ENCODE peak calls at places on chromosomes 16 and 17, in four cellular contexts. S is AG10803; N is prostate gland; Z is CD8-positive, alpha-beta T cell. C is an unnamed sample.

GRCh38 chr16:2761472-2761871 is 9.0 kb downstream of the SRRM2 start:
- DNase-seq in S (no peak), N (no peak), Z (no peak), C (no peak)

GRCh38 chr17:35609831-35610230 is 22.7 kb downstream of the AP2B1 start:
- DNase-seq in S (no peak), N (no peak), Z (no peak), C (no peak)

GRCh38 chr17:36534117-36534880 is at the start of gene MYO19:
- DNase-seq in S (peak), N (peak), Z (no peak), C (no peak)

GRCh38 chr16:80063028-80063767 is 462.7 kb upstream of the MAF start:
- DNase-seq in S (peak), N (peak), Z (no peak), C (no peak)

GRCh38 chr17:57516290-57517215 is 228.5 kb downstream of the CCDC182 start:
- DNase-seq in S (peak), N (no peak), Z (no peak), C (no peak)

GRCh38 chr17:76905836-76906235 is 37.6 kb downstream of the MGAT5B start:
- DNase-seq in S (no peak), N (no peak), Z (no peak), C (no peak)

GRCh38 chr16:83515395-83515794 is 292.4 kb upstream of the HSBP1 start:
- DNase-seq in S (no peak), N (no peak), Z (no peak), C (no peak)

GRCh38 chr16:24537474-24538337 is 1.7 kb upstream of the RBBP6 start:
- DNase-seq in S (no peak), N (no peak), Z (no peak), C (peak)

GRCh38 chr17:79562117-79562805 is 48.6 kb downstream of the RBFOX3 start:
- DNase-seq in S (no peak), N (no peak), Z (no peak), C (no peak)

GRCh38 chr17:77089118-77089477 is 51.7 kb upstream of the SEC14L1 start:
- DNase-seq in S (no peak), N (no peak), Z (no peak), C (no peak)

GRCh38 chr17:19304209-19304608 is 58.3 kb downstream of the B9D1 start:
- DNase-seq in S (peak), N (no peak), Z (no peak), C (no peak)

GRCh38 chr17:17087424-17088103 is 45.3 kb downstream of the MPRIP start:
- DNase-seq in S (no peak), N (no peak), Z (no peak), C (no peak)

GRCh38 chr17:35743911-35744328 is 9.1 kb downstream of the GAS2L2 start:
- DNase-seq in S (peak), N (no peak), Z (no peak), C (peak)

GRCh38 chr16:81488687-81489411 is 44.2 kb downstream of the CMIP start:
- DNase-seq in S (no peak), N (no peak), Z (no peak), C (no peak)

GRCh38 chr16:14511798-14512131 is 118.3 kb downstream of the PARN start:
- DNase-seq in S (no peak), N (no peak), Z (no peak), C (no peak)

GRCh38 chr17:17018612-17019429 is 23.4 kb upstream of the MPRIP start:
- DNase-seq in S (no peak), N (peak), Z (no peak), C (no peak)

GRCh38 chr17:17900615-17901520 is 64.1 kb upstream of the SREBF1 start:
- DNase-seq in S (peak), N (peak), Z (no peak), C (no peak)

DNA sequence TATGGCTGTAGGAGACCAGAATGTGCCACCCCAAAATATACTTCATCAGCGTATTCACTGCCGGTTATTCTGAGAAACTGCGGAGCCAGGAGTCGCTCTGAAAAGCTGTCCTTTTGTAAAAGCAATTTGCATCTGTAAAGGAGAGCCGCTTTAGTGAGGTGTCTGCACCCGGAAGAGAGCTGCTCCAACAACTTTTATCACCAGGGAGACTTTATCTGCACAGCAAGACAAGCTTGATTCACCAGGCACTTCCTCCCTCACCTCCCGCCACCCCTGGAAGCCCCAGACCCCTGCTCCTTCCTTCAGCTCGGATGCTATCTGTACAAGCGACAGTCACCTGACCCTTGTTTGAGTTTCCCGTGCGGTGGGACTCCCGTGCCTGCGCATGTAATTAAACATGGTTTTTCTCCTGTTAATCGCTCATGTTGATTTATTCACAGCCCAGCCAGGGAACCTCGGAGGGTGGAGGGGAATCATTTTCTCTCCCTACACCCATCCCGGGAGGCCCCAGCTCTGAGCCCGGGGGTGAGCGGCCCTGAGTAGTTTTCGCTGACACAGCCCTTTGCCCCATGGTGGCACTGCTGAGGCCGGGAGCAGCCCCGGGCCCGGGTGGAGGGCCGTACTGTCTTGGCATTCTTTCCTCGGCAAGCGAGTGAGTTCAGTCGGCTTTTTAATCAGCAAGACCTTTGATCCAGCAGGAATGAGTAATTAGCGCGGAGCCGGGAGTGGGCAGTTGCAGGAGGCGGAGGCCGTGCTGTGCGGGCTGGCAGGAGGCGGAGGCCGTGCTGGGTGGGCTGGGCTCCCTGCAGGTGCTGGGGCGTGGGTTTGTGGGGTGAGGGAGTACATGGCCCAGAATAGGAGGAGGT is 222.7 kb upstream of the CIBAR2 start:
- DNase-seq in S (no peak), N (peak), Z (peak), C (no peak)
- H3K4me3 ChIP-seq in S (no peak), N (no peak), Z (peak), C (no peak)

GRCh38 chr17:78357687-78358537 is 2.0 kb downstream of the SOCS3 start:
- DNase-seq in S (no peak), N (no peak), Z (no peak), C (no peak)

GRCh38 chr17:78355701-78356100 is 4.2 kb downstream of the SOCS3 start:
- DNase-seq in S (no peak), N (no peak), Z (no peak), C (no peak)

GRCh38 chr17:78356163-78356713 is 3.6 kb downstream of the SOCS3 start:
- DNase-seq in S (peak), N (no peak), Z (peak), C (peak)

GRCh38 chr17:78358538-78359215 is 1.2 kb downstream of the SOCS3 start:
- DNase-seq in S (peak), N (no peak), Z (peak), C (no peak)

DNA sequence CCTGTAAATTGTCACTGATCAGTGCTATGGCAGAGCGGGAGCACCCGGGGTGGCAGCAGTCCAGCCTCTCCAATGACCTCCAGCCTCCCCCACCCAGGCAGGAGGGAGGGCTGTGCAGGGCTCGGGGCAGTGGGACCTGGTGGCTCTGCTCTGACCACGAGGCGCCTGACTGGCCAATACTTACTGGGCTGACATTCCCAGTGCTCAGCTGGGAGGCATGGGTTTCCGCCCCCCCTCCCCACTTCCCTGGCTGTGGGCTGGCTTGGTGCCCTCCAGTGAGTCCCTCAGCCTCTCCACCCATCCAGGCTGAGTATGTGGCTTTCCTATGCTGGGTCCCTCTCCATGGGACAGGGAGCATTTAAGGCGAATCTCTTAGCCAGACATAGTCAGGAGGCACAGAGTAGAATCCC is 2.7 kb downstream of the SOCS3 start:
- DNase-seq in S (peak), N (no peak), Z (no peak), C (no peak)
- H3K4me3 ChIP-seq in S (peak), N (no peak), Z (peak), C (no peak)

DNA sequence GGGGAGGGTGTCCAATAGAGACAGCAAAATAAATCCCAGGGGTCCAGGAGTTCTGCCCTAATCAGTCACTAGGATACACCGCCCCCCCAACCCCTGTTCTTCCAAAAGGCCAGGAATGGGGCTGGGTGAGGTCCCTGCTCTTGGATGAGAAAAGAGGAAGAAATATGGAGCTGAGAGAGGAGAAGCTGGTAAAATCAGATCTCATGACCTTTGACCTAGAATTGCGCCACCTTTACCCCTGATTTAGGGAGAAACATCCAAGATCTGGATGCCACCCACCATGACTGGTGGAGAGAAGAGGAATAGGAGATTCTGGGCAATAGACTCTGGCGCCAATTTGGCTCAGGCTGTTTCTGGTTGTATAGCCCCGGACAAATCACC is 707 bp upstream of the CACNB1 start:
- DNase-seq in S (no peak), N (no peak), Z (no peak), C (no peak)
- H3K4me3 ChIP-seq in S (peak), N (no peak), Z (peak), C (peak)

GRCh38 chr17:40607641-40608040 is 40.0 kb downstream of the SMARCE1 start:
- DNase-seq in S (no peak), N (no peak), Z (peak), C (no peak)
- H3K4me3 ChIP-seq in S (no peak), N (no peak), Z (peak), C (no peak)

GRCh38 chr16:68263559-68264127 is 683 bp upstream of the SLC7A6 start:
- DNase-seq in S (no peak), N (no peak), Z (no peak), C (no peak)
- H3K4me3 ChIP-seq in S (peak), N (peak), Z (peak), C (peak)

C was measured in Jurkat, Clone E6-1.